ENCODE peak calls at places on chromosomes 11 and 22, in nine cellular contexts. L, H, F, Y, J, G, O, B and C are unnamed samples.

GRCh38 chr11:2533642-2534115 is 88.9 kb downstream of the KCNQ1 start:
- DNase-seq in L (peak; percentile 83), H (peak; percentile 100), F (peak; percentile 81), Y (peak; percentile 55), J (peak; percentile 91), G (peak; percentile 63), O (no peak), B (peak; percentile 90), C (no peak)

GRCh38 chr11:123060265-123061000 is 1.5 kb downstream of the HSPA8 start:
- DNase-seq in L (no peak), H (no peak), F (no peak), Y (no peak), J (no peak), G (no peak), O (no peak), B (no peak), C (no peak)

GRCh38 chr22:41229730-41230398 is 10.9 kb downstream of the CHADL start:
- DNase-seq in L (no peak), H (peak; percentile 53), F (no peak), Y (no peak), J (no peak), G (no peak), O (no peak), B (no peak), C (no peak)

GRCh38 chr11:60801194-60801593 is 16.1 kb downstream of the MS4A10 start:
- DNase-seq in L (no peak), H (peak; percentile 21), F (no peak), Y (no peak), J (no peak), G (no peak), O (no peak), B (peak; percentile 19), C (no peak)

GRCh38 chr11:111797145-111797581 is 31.0 kb upstream of the PPP2R1B start:
- DNase-seq in L (no peak), H (no peak), F (peak; percentile 59), Y (no peak), J (peak; percentile 53), G (no peak), O (no peak), B (no peak), C (no peak)

GRCh38 chr11:79255965-79256364 is 184.9 kb downstream of the TENM4 start:
- DNase-seq in L (no peak), H (no peak), F (no peak), Y (no peak), J (no peak), G (no peak), O (no peak), B (no peak), C (no peak)

GRCh38 chr11:76455931-76456330 is 11.1 kb downstream of the EMSY start:
- DNase-seq in L (no peak), H (no peak), F (no peak), Y (no peak), J (peak; percentile 65), G (no peak), O (no peak), B (no peak), C (no peak)

GRCh38 chr11:61115498-61116224 is 13.4 kb downstream of the CD5 start:
- DNase-seq in L (no peak), H (peak; percentile 50), F (no peak), Y (no peak), J (no peak), G (no peak), O (no peak), B (no peak), C (no peak)

GRCh38 chr11:86606849-86607481 is 65.5 kb downstream of the ME3 start:
- DNase-seq in L (no peak), H (no peak), F (peak; percentile 76), Y (no peak), J (peak; percentile 60), G (no peak), O (no peak), B (no peak), C (no peak)

GRCh38 chr11:34395916-34396555 is 38.2 kb upstream of the ABTB2 start:
- DNase-seq in L (no peak), H (peak; percentile 82), F (peak; percentile 95), Y (no peak), J (peak; percentile 74), G (no peak), O (no peak), B (no peak), C (no peak)

GRCh38 chr11:122803306-122803705 is 35.0 kb upstream of the CRTAM start:
- DNase-seq in L (no peak), H (peak; percentile 91), F (peak; percentile 97), Y (no peak), J (peak; percentile 79), G (no peak), O (no peak), B (no peak), C (no peak)

GRCh38 chr11:114482114-114482513 is 42.8 kb downstream of the REXO2 start:
- DNase-seq in L (peak; percentile 41), H (no peak), F (no peak), Y (no peak), J (no peak), G (no peak), O (no peak), B (no peak), C (no peak)
- H3K27ac ChIP-seq in L (no peak overlapping the region), H (no peak overlapping the region), F (no peak overlapping the region), Y (no peak overlapping the region), J (no peak overlapping the region), G (no peak overlapping the region), O (no peak overlapping the region), B (no peak overlapping the region), C (no peak overlapping the region)

DNA sequence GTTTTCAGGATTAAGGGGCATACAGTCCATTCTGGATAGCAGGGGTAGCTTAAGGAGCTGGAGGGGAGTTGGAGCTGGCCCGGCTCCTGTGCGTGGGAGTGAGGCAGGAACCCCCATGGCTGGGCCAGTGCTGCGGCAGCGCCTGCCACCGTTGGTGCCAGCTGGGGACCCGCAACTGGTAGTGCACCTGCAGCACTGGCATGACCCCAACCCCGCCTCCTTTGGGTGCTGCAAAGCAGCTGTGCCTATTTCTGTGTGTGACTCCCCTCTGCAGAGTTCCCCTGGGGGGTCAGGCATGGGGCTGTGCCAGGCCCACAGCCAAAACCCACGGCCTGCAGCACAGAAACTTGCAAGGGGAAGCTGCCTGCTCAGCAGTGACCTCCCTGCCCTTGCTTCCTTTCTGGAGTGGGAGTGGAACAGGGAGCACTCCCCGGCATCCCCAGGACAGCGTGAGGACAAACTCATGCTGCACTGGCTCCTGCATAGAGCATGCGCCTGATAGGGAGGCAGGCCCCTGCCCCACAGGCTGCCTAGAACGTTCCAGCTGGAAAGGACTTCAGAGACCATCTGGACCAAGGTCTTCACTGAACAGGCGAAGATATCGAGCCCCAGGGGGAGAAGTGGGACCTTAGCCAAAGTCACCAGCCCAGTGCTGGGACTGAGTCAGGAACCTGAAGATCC is 26.2 kb upstream of the RAB1B start:
- DNase-seq in L (no peak), H (peak; percentile 73), F (no peak), Y (no peak), J (no peak), G (no peak), O (no peak), B (no peak), C (no peak)
- H3K4me3 ChIP-seq in L (no peak overlapping the region), H (no peak overlapping the region), F (no peak overlapping the region), Y (no peak overlapping the region), J (no peak overlapping the region), G (no peak overlapping the region), O (no peak overlapping the region), B (no peak overlapping the region), C (no peak overlapping the region)

DNA sequence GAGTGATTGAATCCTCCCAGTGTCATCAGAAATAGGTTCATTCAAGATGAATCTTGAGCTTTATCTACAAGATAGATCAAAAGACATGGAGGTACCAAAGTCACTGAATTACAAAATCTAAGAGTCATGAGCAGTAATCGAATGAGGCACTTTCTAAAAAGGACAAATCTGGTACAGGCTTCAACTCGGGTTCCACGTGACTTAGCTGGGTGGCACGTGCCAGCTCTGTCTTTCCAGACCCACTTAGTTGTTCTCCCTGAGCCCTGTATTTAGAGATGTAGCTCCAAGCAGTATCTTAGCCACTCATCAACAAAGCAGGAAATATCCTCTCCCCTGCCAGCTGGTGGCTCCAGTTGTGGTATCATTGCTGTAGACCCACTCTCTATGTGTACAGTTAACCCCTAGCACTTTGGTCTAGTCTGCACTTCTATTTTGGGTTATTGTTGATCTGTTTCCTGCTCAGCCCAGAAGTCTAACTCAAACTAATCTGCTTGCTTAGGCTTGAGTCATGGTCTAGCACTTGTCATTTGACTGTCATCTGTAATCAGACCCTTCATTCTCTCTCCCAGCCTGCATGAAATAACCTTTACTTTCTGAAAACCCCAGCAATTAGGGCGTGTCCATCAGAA is 528.7 kb downstream of the ETS1 start:
- DNase-seq in L (no peak), H (no peak), F (no peak), Y (no peak), J (no peak), G (no peak), O (no peak), B (no peak), C (peak; percentile 27)
- H3K27ac ChIP-seq in L (no peak overlapping the region), H (no peak overlapping the region), F (no peak overlapping the region), Y (no peak overlapping the region), J (no peak overlapping the region), G (no peak overlapping the region), O (no peak overlapping the region), B (no peak overlapping the region), C (no peak overlapping the region)

GRCh38 chr11:66857927-66858185 is 992 bp downstream of the LRFN4 start:
- DNase-seq in L (peak; percentile 53), H (peak; percentile 85), F (no peak), Y (no peak), J (no peak), G (no peak), O (no peak), B (no peak), C (no peak)

GRCh38 chr11:66857234-66857926 is 516 bp downstream of the LRFN4 start:
- DNase-seq in L (peak; percentile 63), H (peak; percentile 96), F (no peak), Y (no peak), J (no peak), G (no peak), O (no peak), B (peak; percentile 80), C (no peak)

GRCh38 chr11:66859686-66860448 is 3.0 kb downstream of the LRFN4 start:
- DNase-seq in L (no peak), H (peak; percentile 90), F (no peak), Y (no peak), J (no peak), G (no peak), O (no peak), B (peak; percentile 78), C (no peak)

GRCh38 chr11:66858939-66859685 is 2.2 kb downstream of the LRFN4 start:
- DNase-seq in L (no peak), H (peak; percentile 88), F (no peak), Y (no peak), J (no peak), G (no peak), O (no peak), B (peak; percentile 76), C (no peak)

DNA sequence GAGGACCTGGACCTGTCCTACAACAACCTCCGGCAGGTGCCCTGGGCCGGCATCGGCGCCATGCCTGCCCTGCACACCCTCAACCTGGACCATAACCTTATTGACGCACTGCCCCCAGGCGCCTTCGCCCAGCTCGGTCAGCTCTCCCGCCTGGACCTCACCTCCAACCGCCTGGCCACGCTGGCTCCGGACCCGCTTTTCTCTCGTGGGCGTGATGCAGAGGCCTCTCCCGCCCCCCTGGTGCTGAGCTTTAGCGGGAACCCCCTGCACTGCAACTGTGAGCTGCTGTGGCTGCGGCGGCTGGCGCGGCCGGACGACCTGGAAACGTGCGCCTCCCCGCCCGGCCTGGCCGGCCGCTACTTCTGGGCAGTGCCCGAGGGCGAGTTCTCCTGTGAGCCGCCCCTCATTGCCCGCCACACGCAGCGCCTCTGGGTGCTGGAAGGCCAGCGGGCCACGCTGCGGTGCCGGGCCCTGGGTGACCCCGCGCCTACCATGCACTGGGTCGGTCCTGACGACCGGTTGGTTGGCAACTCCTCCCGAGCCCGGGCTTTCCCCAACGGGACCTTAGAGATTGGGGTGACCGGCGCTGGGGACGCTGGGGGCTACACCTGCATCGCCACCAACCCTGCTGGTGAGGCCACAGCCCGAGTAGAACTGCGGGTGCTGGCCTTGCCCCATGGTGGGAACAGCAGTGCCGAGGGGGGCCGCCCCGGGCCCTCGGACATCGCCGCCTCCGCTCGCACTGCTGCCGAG is 1.5 kb downstream of the LRFN4 start:
- DNase-seq in L (no peak), H (peak; percentile 83), F (no peak), Y (no peak), J (no peak), G (no peak), O (no peak), B (peak; percentile 80), C (no peak)
- H3K4me3 ChIP-seq in L (no peak overlapping the region), H (no peak overlapping the region), F (peak overlapping the region; percentile 99), Y (no peak overlapping the region), J (no peak overlapping the region), G (peak overlapping the region; percentile 66), O (no peak overlapping the region), B (no peak overlapping the region), C (no peak overlapping the region)